ENCODE peak calls at places on chromosome 11, in six cellular contexts. One of them, this sample, is unnamed.

GRCh38 chr11:126963115-126963514 is 37.5 kb downstream of the KIRREL3 start:
- DNase-seq in KBM-7: no peak
- DNase-seq in hypothalamus: no peak
- DNase-seq in EL: no peak
- DNase-seq in neural crest cell: no peak
- DNase-seq in DMS 273 treated with DMSO at 0.1 percent for 48 hours: no peak
- DNase-seq in this sample: no peak

GRCh38 chr11:128587415-128587814 is at the start of gene ETS1:
- DNase-seq in KBM-7: no peak
- DNase-seq in hypothalamus: no peak
- DNase-seq in EL: no peak
- DNase-seq in neural crest cell: no peak
- DNase-seq in DMS 273 treated with DMSO at 0.1 percent for 48 hours: no peak
- DNase-seq in this sample: peak; percentile 45

GRCh38 chr11:115964091-115964490 is 459.9 kb upstream of the CADM1 start:
- DNase-seq in KBM-7: no peak
- DNase-seq in hypothalamus: no peak
- DNase-seq in EL: no peak
- DNase-seq in neural crest cell: no peak
- DNase-seq in DMS 273 treated with DMSO at 0.1 percent for 48 hours: no peak
- DNase-seq in this sample: no peak

GRCh38 chr11:12502041-12502440 is 124.7 kb downstream of the PARVA start:
- DNase-seq in KBM-7: no peak
- DNase-seq in hypothalamus: no peak
- DNase-seq in EL: peak; percentile 37
- DNase-seq in neural crest cell: no peak
- DNase-seq in DMS 273 treated with DMSO at 0.1 percent for 48 hours: no peak
- DNase-seq in this sample: no peak

GRCh38 chr11:1373536-1374214 is 16.1 kb upstream of the BRSK2 start:
- DNase-seq in KBM-7: no peak
- DNase-seq in hypothalamus: no peak
- DNase-seq in EL: peak; percentile 56
- DNase-seq in neural crest cell: no peak
- DNase-seq in DMS 273 treated with DMSO at 0.1 percent for 48 hours: no peak
- DNase-seq in this sample: no peak

GRCh38 chr11:112810951-112811350 is 150.3 kb upstream of the NCAM1 start:
- DNase-seq in KBM-7: no peak
- DNase-seq in hypothalamus: no peak
- DNase-seq in EL: no peak
- DNase-seq in neural crest cell: no peak
- DNase-seq in DMS 273 treated with DMSO at 0.1 percent for 48 hours: no peak
- DNase-seq in this sample: no peak

GRCh38 chr11:43685483-43685882 is 4.9 kb downstream of the HSD17B12 start:
- DNase-seq in KBM-7: peak; percentile 19
- DNase-seq in hypothalamus: no peak
- DNase-seq in EL: no peak
- DNase-seq in neural crest cell: no peak
- DNase-seq in DMS 273 treated with DMSO at 0.1 percent for 48 hours: no peak
- DNase-seq in this sample: no peak

GRCh38 chr11:117826360-117826635 is 1.8 kb upstream of the FXYD2 start:
- DNase-seq in KBM-7: no peak
- DNase-seq in hypothalamus: no peak
- DNase-seq in EL: no peak
- DNase-seq in neural crest cell: no peak
- DNase-seq in DMS 273 treated with DMSO at 0.1 percent for 48 hours: no peak
- DNase-seq in this sample: no peak

GRCh38 chr11:134864233-134864967 is 452.4 kb upstream of the B3GAT1 start:
- DNase-seq in KBM-7: no peak
- DNase-seq in hypothalamus: no peak
- DNase-seq in EL: no peak
- DNase-seq in neural crest cell: no peak
- DNase-seq in DMS 273 treated with DMSO at 0.1 percent for 48 hours: no peak
- DNase-seq in this sample: no peak

GRCh38 chr11:32892355-32893090 is at the start of gene QSER1:
- DNase-seq in KBM-7: peak; percentile 72
- DNase-seq in hypothalamus: peak; percentile 78
- DNase-seq in EL: peak; percentile 73
- DNase-seq in neural crest cell: peak; percentile 56
- DNase-seq in DMS 273 treated with DMSO at 0.1 percent for 48 hours: no peak
- DNase-seq in this sample: peak; percentile 60

GRCh38 chr11:3865388-3866193 is 10.1 kb downstream of the STIM1 start:
- DNase-seq in KBM-7: peak; percentile 82
- DNase-seq in hypothalamus: no peak
- DNase-seq in EL: peak; percentile 80
- DNase-seq in neural crest cell: no peak
- DNase-seq in DMS 273 treated with DMSO at 0.1 percent for 48 hours: no peak
- DNase-seq in this sample: peak; percentile 36

GRCh38 chr11:70700453-70700852 is 302.1 kb downstream of the CTTN start:
- DNase-seq in KBM-7: no peak
- DNase-seq in hypothalamus: no peak
- DNase-seq in EL: no peak
- DNase-seq in neural crest cell: no peak
- DNase-seq in DMS 273 treated with DMSO at 0.1 percent for 48 hours: no peak
- DNase-seq in this sample: no peak

GRCh38 chr11:61598886-61599868 is 18.3 kb upstream of the SYT7 start:
- DNase-seq in KBM-7: no peak
- DNase-seq in hypothalamus: no peak
- DNase-seq in EL: peak; percentile 52
- DNase-seq in neural crest cell: no peak
- DNase-seq in DMS 273 treated with DMSO at 0.1 percent for 48 hours: peak; percentile 51
- DNase-seq in this sample: peak; percentile 59

GRCh38 chr11:65422104-65422632 is 430 bp upstream of the NEAT1 start:
- DNase-seq in KBM-7: peak; percentile 95
- DNase-seq in hypothalamus: peak; percentile 81
- DNase-seq in EL: peak; percentile 97
- DNase-seq in neural crest cell: peak; percentile 90
- DNase-seq in DMS 273 treated with DMSO at 0.1 percent for 48 hours: peak; percentile 65
- DNase-seq in this sample: peak; percentile 93

GRCh38 chr11:108748971-108749370 is 84.1 kb downstream of the DDX10 start:
- DNase-seq in KBM-7: no peak
- DNase-seq in hypothalamus: no peak
- DNase-seq in EL: no peak
- DNase-seq in neural crest cell: no peak
- DNase-seq in DMS 273 treated with DMSO at 0.1 percent for 48 hours: no peak
- DNase-seq in this sample: no peak

GRCh38 chr11:35675901-35676610 is 13.5 kb downstream of the TRIM44 start:
- DNase-seq in KBM-7: no peak
- DNase-seq in hypothalamus: no peak
- DNase-seq in EL: no peak
- DNase-seq in neural crest cell: no peak
- DNase-seq in DMS 273 treated with DMSO at 0.1 percent for 48 hours: peak; percentile 16
- DNase-seq in this sample: no peak

GRCh38 chr11:118938491-118939411 is 13.0 kb upstream of the BCL9L start:
- DNase-seq in KBM-7: no peak
- DNase-seq in hypothalamus: no peak
- DNase-seq in EL: peak; percentile 86
- DNase-seq in neural crest cell: no peak
- DNase-seq in DMS 273 treated with DMSO at 0.1 percent for 48 hours: no peak
- DNase-seq in this sample: peak; percentile 69

GRCh38 chr11:116513894-116514293 is 258.9 kb downstream of the BUD13 start:
- DNase-seq in KBM-7: peak; percentile 40
- DNase-seq in hypothalamus: no peak
- DNase-seq in EL: peak; percentile 44
- DNase-seq in neural crest cell: peak; percentile 36
- DNase-seq in DMS 273 treated with DMSO at 0.1 percent for 48 hours: peak; percentile 21
- DNase-seq in this sample: peak; percentile 70

GRCh38 chr11:96393753-96394348 is 4.0 kb downstream of the JRKL start:
- DNase-seq in KBM-7: peak; percentile 54
- DNase-seq in hypothalamus: no peak
- DNase-seq in EL: peak; percentile 51
- DNase-seq in neural crest cell: no peak
- DNase-seq in DMS 273 treated with DMSO at 0.1 percent for 48 hours: peak; percentile 2
- DNase-seq in this sample: peak; percentile 53

GRCh38 chr11:118488480-118489109 is 38.7 kb upstream of the TTC36 start:
- DNase-seq in KBM-7: peak; percentile 80
- DNase-seq in hypothalamus: no peak
- DNase-seq in EL: peak; percentile 72
- DNase-seq in neural crest cell: peak; percentile 78
- DNase-seq in DMS 273 treated with DMSO at 0.1 percent for 48 hours: peak; percentile 30
- DNase-seq in this sample: peak; percentile 78

GRCh38 chr11:65323813-65324212 is 9.1 kb downstream of the CDC42EP2 start:
- DNase-seq in KBM-7: no peak
- DNase-seq in hypothalamus: no peak
- DNase-seq in EL: no peak
- DNase-seq in neural crest cell: no peak
- DNase-seq in DMS 273 treated with DMSO at 0.1 percent for 48 hours: no peak
- DNase-seq in this sample: no peak

GRCh38 chr11:62459080-62459479 is 40.2 kb downstream of the SCGB1A1 start:
- DNase-seq in KBM-7: no peak
- DNase-seq in hypothalamus: no peak
- DNase-seq in EL: no peak
- DNase-seq in neural crest cell: no peak
- DNase-seq in DMS 273 treated with DMSO at 0.1 percent for 48 hours: no peak
- DNase-seq in this sample: no peak